ENCODE peak calls at places on chromosomes 3 and 15, in nine cellular contexts. C, Z, W, G, A, O, H, R and S are unnamed samples.

GRCh38 chr3:105676621-105677300 is 192.1 kb downstream of the CBLB start:
- DNase-seq in C (no peak), Z (no peak), W (no peak), G (no peak), A (no peak), O (no peak), H (no peak), R (no peak), S (no peak)

GRCh38 chr15:68983821-68984517 is 30.5 kb upstream of the NOX5 start:
- DNase-seq in C (no peak), Z (no peak), W (no peak), G (peak; percentile 50), A (no peak), O (peak; percentile 13), H (peak; percentile 16), R (no peak), S (no peak)

GRCh38 chr15:60907233-60907947 is 321.7 kb downstream of the RORA start:
- DNase-seq in C (no peak), Z (no peak), W (no peak), G (no peak), A (no peak), O (no peak), H (no peak), R (no peak), S (no peak)

GRCh38 chr3:85342915-85343314 is 384.1 kb downstream of the CADM2 start:
- DNase-seq in C (no peak), Z (no peak), W (peak; percentile 38), G (no peak), A (no peak), O (peak; percentile 42), H (no peak), R (no peak), S (no peak)

GRCh38 chr15:50418041-50418583 is 6.1 kb upstream of the USP8 start:
- DNase-seq in C (no peak), Z (no peak), W (no peak), G (no peak), A (no peak), O (no peak), H (no peak), R (peak; percentile 20), S (no peak)

GRCh38 chr3:42501681-42502428 is 588 bp upstream of the VIPR1 start:
- DNase-seq in C (peak; percentile 76), Z (peak; percentile 62), W (peak; percentile 59), G (peak; percentile 61), A (no peak), O (peak; percentile 82), H (peak; percentile 2), R (peak; percentile 68), S (peak; percentile 87)

GRCh38 chr15:60340207-60340921 is 57.4 kb downstream of the ANXA2 start:
- DNase-seq in C (no peak), Z (no peak), W (no peak), G (no peak), A (no peak), O (no peak), H (no peak), R (no peak), S (no peak)

GRCh38 chr3:16056210-16056607 is 118.3 kb upstream of the GALNT15 start:
- DNase-seq in C (no peak), Z (peak; percentile 40), W (no peak), G (peak; percentile 57), A (no peak), O (peak; percentile 36), H (no peak), R (peak; percentile 25), S (no peak)

GRCh38 chr3:40456279-40456939 is 730 bp upstream of the RPL14 start:
- DNase-seq in C (no peak), Z (no peak), W (no peak), G (no peak), A (no peak), O (no peak), H (no peak), R (no peak), S (no peak)

GRCh38 chr15:88613074-88613944 is 7.8 kb upstream of the AEN start:
- DNase-seq in C (no peak), Z (no peak), W (no peak), G (no peak), A (no peak), O (no peak), H (peak; percentile 33), R (no peak), S (no peak)

GRCh38 chr3:4589475-4590111 is 96.4 kb downstream of the ITPR1 start:
- DNase-seq in C (no peak), Z (peak; percentile 30), W (no peak), G (no peak), A (no peak), O (no peak), H (no peak), R (no peak), S (no peak)

GRCh38 chr3:74271541-74271940 is 342.9 kb downstream of the CNTN3 start:
- DNase-seq in C (no peak), Z (no peak), W (no peak), G (no peak), A (no peak), O (no peak), H (no peak), R (no peak), S (no peak)

GRCh38 chr15:80606571-80606970 is 88.5 kb upstream of the ABHD17C start:
- DNase-seq in C (no peak), Z (no peak), W (no peak), G (no peak), A (no peak), O (no peak), H (no peak), R (no peak), S (no peak)

GRCh38 chr3:147299656-147300055 is 106.7 kb downstream of the ZIC4 start:
- DNase-seq in C (no peak), Z (no peak), W (no peak), G (peak; percentile 14), A (no peak), O (no peak), H (peak; percentile 47), R (no peak), S (no peak)

GRCh38 chr3:129441215-129441614 is 1.2 kb downstream of the IFT122 start:
- DNase-seq in C (no peak), Z (no peak), W (no peak), G (no peak), A (no peak), O (no peak), H (no peak), R (no peak), S (no peak)

GRCh38 chr15:61655881-61656280 is 404.4 kb downstream of the VPS13C start:
- DNase-seq in C (no peak), Z (no peak), W (no peak), G (no peak), A (no peak), O (no peak), H (no peak), R (no peak), S (no peak)

GRCh38 chr15:42710662-42711061 is 26.3 kb downstream of the CDAN1 start:
- DNase-seq in C (no peak), Z (no peak), W (no peak), G (no peak), A (no peak), O (no peak), H (no peak), R (no peak), S (no peak)

DNA sequence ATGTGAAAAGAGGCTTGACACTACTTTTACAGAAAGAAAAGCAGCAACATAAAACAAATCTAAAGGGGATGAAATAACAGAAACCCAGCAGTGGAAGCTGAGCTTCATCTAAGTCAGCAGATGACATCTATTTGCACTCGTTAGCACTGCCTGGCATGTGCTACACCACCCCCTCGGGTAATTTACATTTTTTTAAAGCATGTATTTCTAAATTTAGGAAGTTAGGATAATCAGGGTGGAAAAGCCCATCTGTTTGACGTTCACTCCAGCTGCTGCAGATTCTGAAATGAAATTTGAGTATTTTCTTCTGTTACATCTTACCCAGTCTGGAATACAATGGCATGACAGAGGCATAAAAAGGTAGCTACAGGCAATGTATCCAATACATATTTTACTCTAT is 20.7 kb downstream of the IGSF11 start:
- DNase-seq in C (no peak), Z (no peak), W (no peak), G (no peak), A (no peak), O (no peak), H (no peak), R (no peak), S (no peak)
- TF ChIP-seq CTCF in C (no peak), Z (no peak), W (no peak), G (no peak), A (no peak), O (no peak), H (no peak), R (no peak), S (no peak)

GRCh38 chr3:181694805-181695660 is 16.7 kb upstream of the SOX2 start:
- DNase-seq in C (no peak), Z (no peak), W (no peak), G (no peak), A (peak; percentile 55), O (peak; percentile 71), H (no peak), R (peak; percentile 43), S (peak; percentile 84)
- H3K4me3 ChIP-seq in C (peak overlapping the region; percentile 20), Z (peak overlapping the region; percentile 70), W (peak overlapping the region; percentile 56), G (peak overlapping the region; percentile 33), A (peak overlapping the region; percentile 38), O (peak overlapping the region; percentile 44), H (no peak overlapping the region), R (no peak overlapping the region), S (peak overlapping the region; percentile 45)

DNA sequence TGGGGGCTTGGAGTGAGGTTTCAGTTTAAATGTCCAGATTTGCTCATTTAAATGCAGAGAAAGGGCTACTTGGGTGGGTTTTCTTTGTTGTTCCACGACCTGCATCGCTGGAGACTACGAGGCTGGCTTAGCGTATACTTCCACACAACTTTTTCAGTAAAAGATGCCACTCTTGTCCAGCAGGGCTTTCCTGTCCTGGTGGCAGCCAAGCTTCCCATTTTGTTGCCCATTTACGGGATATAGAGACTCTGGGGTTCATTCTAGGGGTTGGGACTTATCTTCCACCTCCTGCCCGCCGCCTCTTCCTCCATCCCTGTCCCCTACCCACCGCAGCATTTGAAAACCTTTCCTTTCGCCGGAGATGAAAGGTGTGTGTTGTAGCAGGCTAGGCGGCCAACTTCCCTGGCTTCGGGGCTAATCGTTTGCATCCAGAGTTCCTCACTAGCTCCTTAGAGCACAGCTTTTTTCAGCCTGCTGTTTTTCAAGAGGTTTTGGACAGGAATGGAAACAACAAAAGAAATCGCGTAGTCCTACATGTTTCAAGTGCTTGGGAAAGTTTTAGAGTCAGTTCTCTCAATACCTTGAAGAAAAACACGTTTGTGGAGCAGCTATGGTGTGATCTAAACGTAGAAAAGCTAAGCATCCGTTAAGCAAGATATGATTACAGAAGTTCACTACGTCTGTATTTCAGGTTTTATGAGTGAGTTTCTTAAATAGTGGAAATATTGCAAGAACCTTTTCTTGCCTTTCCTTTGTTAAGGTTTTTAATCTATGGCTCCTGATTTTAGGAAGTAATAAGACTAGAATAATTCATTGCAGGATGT is 843 bp downstream of the CHRNA5 start:
- DNase-seq in C (no peak), Z (no peak), W (peak; percentile 39), G (peak; percentile 15), A (no peak), O (peak; percentile 9), H (peak; percentile 3), R (peak; percentile 16), S (no peak)
- TF ChIP-seq CTCF in C (no peak), Z (peak; percentile 33), W (peak; percentile 24), G (peak; percentile 19), A (no peak), O (peak; percentile 2), H (no peak), R (peak; percentile 35), S (no peak)

DNA sequence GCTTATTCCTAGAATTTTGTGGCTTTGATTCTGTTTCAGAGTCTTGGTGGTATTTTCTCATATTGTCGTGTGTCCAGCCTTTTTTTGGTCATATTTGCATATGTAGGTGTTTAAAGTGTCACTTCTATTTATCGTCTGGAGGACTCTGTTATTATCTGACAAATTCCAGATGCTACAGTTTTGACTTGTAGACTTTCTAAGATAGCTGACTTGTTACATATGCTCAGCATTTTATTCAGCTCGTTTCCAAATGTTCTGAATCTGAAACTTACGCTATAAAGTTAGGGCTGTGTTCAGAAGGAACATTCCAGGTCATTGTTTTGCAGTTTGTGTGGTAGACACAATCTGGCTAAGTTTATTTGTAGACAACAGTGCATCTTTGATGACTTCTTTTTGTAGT is 1.9 kb downstream of the PPP4R2 start:
- DNase-seq in C (no peak), Z (no peak), W (no peak), G (no peak), A (no peak), O (no peak), H (no peak), R (no peak), S (no peak)
- H3K4me3 ChIP-seq in C (peak overlapping the region; percentile 77), Z (peak overlapping the region; percentile 79), W (peak overlapping the region; percentile 73), G (peak overlapping the region; percentile 97), A (peak overlapping the region; percentile 85), O (peak overlapping the region; percentile 67), H (peak overlapping the region; percentile 79), R (no peak overlapping the region), S (peak overlapping the region; percentile 88)